ENCODE peak calls at places on chromosomes 16 and 17, in four cellular contexts. G is CD4-positive, alpha-beta T cell; L is right atrium auricular region; A is A549. O is an unnamed sample.

GRCh38 chr17:50046667-50047066 is 9.2 kb upstream of the ITGA3 start:
- DNase-seq in G (no peak), A (no peak), L (no peak), O (no peak)

GRCh38 chr17:29048440-29049360 is 5.8 kb downstream of the PIPOX start:
- DNase-seq in G (no peak), A (no peak), L (no peak), O (no peak)

GRCh38 chr16:85917012-85917411 is 18.1 kb downstream of the IRF8 start:
- DNase-seq in L (no peak), A (no peak), G (no peak), O (no peak)

GRCh38 chr16:28010671-28011070 is 52.8 kb downstream of the GSG1L start:
- DNase-seq in G (no peak), A (no peak), L (no peak), O (no peak)

GRCh38 chr16:27639588-27640276 is 89.8 kb downstream of the KATNIP start:
- DNase-seq in G (no peak), A (peak), L (no peak), O (no peak)

GRCh38 chr16:59042296-59042695 is 308.2 kb upstream of the GOT2 start:
- DNase-seq in A (no peak), G (no peak), L (no peak), O (no peak)

GRCh38 chr17:19336938-19337711 is 25.4 kb downstream of the B9D1 start:
- DNase-seq in L (peak), A (peak), G (no peak), O (no peak)

GRCh38 chr16:46627746-46628145 is 6.6 kb upstream of the SHCBP1 start:
- DNase-seq in L (no peak), A (no peak), G (no peak), O (no peak)

GRCh38 chr17:49388290-49388640 is 26.2 kb upstream of the ZNF652 start:
- DNase-seq in G (peak), L (no peak), A (no peak), O (no peak)

GRCh38 chr16:89076159-89076558 is 17.5 kb upstream of the ACSF3 start:
- DNase-seq in G (no peak), L (no peak), A (no peak), O (no peak)

GRCh38 chr17:2068101-2068518 is 13.2 kb downstream of the HIC1 start:
- DNase-seq in G (no peak), A (no peak), L (no peak), O (no peak)

GRCh38 chr16:81946206-81946605 is 65.1 kb downstream of the SDR42E1 start:
- DNase-seq in A (no peak), L (no peak), G (no peak), O (no peak)

GRCh38 chr17:81511800-81512559 is 619 bp downstream of the ACTG1 start:
- DNase-seq in A (peak), L (no peak), G (no peak), O (peak)

GRCh38 chr16:30761427-30761927 is 385 bp downstream of the CFAP119 start:
- DNase-seq in L (no peak), A (no peak), G (no peak), O (peak)

GRCh38 chr16:21608647-21609328 is 9.4 kb downstream of the METTL9 start:
- DNase-seq in L (no peak), A (no peak), G (no peak), O (no peak)

GRCh38 chr17:29133146-29133713 is 47.0 kb downstream of the MYO18A start:
- DNase-seq in A (peak), L (peak), G (no peak), O (no peak)

GRCh38 chr17:45038771-45039634 is 12.4 kb downstream of the DCAKD start:
- DNase-seq in L (no peak), A (no peak), G (no peak), O (no peak)

GRCh38 chr17:63277629-63278028 is 168.5 kb downstream of the CYB561 start:
- DNase-seq in A (no peak), G (no peak), L (no peak), O (no peak)

GRCh38 chr16:72646615-72647014 is 401.3 kb downstream of the ZFHX3 start:
- DNase-seq in A (no peak), L (no peak), G (no peak), O (no peak)

GRCh38 chr16:2365895-2366294 is 25.4 kb upstream of the ABCA3 start:
- DNase-seq in L (no peak), A (no peak), G (no peak), O (no peak)

GRCh38 chr17:76353599-76354316 is at the start of gene PRPSAP1:
- DNase-seq in A (peak), G (peak), L (peak), O (peak)

GRCh38 chr16:31108035-31108793 is at the start of gene BCKDK:
- DNase-seq in A (peak), L (no peak), G (peak), O (peak)

GRCh38 chr16:46713634-46714033 is 24.2 kb downstream of the ORC6 start:
- DNase-seq in G (no peak), A (no peak), L (no peak), O (no peak)

GRCh38 chr17:8189041-8189710 is 804 bp downstream of the BORCS6 start:
- DNase-seq in L (no peak), G (no peak), A (no peak), O (peak)

GRCh38 chr17:81419333-81419885 is 24.2 kb downstream of the BAHCC1 start:
- DNase-seq in G (no peak), L (peak), A (peak), O (no peak)

GRCh38 chr17:29614345-29615047 is 8.2 kb downstream of the CORO6 start:
- DNase-seq in A (no peak), G (no peak), L (no peak), O (no peak)

GRCh38 chr16:76222087-76222486 is 55.1 kb upstream of the CNTNAP4 start:
- DNase-seq in A (peak), G (no peak), L (no peak), O (no peak)

GRCh38 chr16:15830832-15831451 is 25.9 kb downstream of the MYH11 start:
- DNase-seq in G (no peak), L (no peak), A (no peak), O (no peak)
- H3K27ac ChIP-seq in G (no peak), L (no peak), A (no peak), O (no peak)

DNA sequence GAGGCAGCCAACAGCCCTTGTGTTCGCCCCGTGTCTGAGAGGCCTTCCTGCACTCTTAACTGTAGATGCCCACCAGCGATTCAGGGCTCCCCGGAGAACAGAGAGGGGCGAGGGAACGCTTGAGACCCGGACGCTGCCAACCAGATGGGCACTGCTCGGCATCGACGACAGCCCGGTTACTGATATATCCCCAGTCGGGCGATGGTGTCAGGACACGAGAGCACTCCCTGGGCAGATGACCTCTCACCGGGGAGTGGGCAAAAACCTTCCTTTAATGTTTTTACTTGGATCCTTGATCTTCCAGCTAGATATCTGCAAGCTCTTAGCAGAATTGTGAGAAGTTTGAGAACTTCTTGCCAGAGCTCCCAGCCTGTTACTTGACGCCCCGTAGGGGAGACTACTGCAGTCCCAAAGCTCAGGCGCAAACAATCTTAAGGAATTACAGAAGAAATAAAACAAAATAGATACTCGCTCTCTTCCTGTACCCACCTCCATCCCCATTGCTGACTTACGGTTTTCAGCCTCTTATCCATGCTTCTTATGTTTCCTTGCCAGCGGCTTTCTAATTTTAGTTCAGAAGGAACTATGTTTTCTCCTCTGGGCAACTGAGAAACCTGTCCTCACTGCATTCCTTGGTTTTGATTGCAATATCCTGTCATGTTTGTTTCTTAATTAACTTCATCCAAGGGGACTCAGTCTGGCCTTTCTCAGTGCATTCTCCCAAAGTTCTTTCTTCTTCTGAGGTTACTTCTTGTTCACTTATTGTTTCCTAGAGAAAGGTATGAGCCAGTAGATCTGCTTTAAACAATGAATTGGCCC is 845 bp downstream of the SP2 start:
- DNase-seq in A (no peak), G (no peak), L (peak), O (no peak)
- H3K27ac ChIP-seq in A (peak), G (peak), L (peak), O (peak)

DNA sequence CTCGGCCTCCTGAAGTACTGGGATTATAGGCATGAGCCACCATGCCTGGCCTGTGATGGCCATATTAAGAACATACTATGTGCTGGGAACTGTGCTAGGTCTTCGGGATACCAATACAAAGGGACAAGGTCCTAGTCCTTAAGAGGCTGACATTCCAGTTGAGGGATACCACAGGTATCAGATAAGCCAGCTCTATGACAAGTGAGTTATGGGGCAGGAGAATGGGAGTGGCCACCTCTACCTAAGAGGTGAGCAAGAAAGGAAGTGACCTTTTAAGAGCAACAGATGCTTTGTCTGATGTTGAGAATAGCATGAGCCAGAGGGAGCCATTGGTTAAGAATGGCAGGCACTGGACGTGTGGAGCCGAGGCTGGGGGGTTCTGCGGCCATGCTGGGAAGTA is 27.0 kb downstream of the ADORA2B start:
- DNase-seq in G (no peak), A (no peak), L (no peak), O (no peak)
- H3K27ac ChIP-seq in G (no peak), A (no peak), L (no peak), O (no peak)

DNA sequence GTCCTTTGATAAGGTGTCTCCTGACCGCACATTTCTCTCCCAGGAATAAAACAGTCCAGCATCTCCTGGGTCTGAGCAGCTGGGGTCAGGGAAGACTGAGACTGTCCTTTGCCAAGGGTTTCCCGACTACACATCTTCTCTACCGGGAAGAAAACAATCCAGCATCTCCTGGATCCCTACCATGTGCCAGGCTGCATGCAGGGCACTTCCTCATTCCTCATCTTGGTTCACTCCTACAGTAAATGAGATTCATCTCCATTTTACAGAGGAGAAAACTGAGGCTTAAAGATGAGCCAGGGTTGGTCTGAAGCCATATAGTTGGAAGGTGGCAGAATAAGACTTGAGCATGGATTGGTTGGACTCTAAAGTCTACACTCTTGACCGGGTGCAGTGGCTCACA is 36.7 kb downstream of the NOG start:
- DNase-seq in L (no peak), A (no peak), G (no peak), O (no peak)
- H3K27ac ChIP-seq in L (no peak), A (no peak), G (no peak), O (no peak)

GRCh38 chr17:14203392-14203791 is 33.3 kb downstream of the CDRT15 start:
- DNase-seq in A (no peak), L (no peak), G (peak), O (peak)
- H3K27ac ChIP-seq in A (no peak), L (no peak), G (peak), O (peak)

GRCh38 chr17:71550675-71551074 is 570.1 kb upstream of the SOX9 start:
- DNase-seq in G (no peak), A (no peak), L (no peak), O (no peak)

GRCh38 chr17:71547904-71548303 is 572.9 kb upstream of the SOX9 start:
- DNase-seq in A (no peak), L (no peak), G (no peak), O (no peak)

GRCh38 chr17:71548540-71549190 is 572.2 kb upstream of the SOX9 start:
- DNase-seq in A (no peak), L (no peak), G (no peak), O (no peak)

DNA sequence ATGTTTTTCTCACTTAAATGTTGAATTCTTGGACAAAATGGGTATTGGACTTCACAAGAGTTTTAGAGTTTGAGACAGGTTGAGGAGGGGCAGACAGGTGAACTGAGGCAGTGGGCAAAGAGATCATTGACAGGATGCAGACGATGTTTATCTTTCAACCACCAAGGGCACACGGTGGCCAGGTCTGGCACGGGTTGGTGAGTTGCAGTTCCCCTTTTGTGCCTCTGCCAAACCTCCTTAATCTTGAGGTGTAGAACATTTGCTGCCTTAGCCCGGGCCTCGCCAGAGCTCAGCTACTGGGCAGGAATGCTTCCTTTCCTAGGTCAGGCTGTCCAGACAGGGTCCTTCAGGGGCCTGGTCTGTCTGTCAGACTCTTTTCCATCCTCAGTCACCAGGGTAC is 567.4 kb upstream of the SOX9 start:
- DNase-seq in G (no peak), A (no peak), L (no peak), O (no peak)
- H3K27ac ChIP-seq in G (no peak), A (no peak), L (no peak), O (no peak)

GRCh38 chr17:61305024-61305423 is 94.6 kb upstream of the TBX2 start:
- DNase-seq in A (no peak), G (no peak), L (no peak), O (no peak)

GRCh38 chr17:61303334-61304096 is 96.1 kb upstream of the TBX2 start:
- DNase-seq in G (no peak), A (no peak), L (no peak), O (no peak)

GRCh38 chr17:61299517-61300513 is 99.8 kb upstream of the TBX2 start:
- DNase-seq in G (no peak), A (no peak), L (no peak), O (no peak)

GRCh38 chr17:61306003-61306402 is 93.6 kb upstream of the TBX2 start:
- DNase-seq in G (no peak), A (no peak), L (no peak), O (no peak)

DNA sequence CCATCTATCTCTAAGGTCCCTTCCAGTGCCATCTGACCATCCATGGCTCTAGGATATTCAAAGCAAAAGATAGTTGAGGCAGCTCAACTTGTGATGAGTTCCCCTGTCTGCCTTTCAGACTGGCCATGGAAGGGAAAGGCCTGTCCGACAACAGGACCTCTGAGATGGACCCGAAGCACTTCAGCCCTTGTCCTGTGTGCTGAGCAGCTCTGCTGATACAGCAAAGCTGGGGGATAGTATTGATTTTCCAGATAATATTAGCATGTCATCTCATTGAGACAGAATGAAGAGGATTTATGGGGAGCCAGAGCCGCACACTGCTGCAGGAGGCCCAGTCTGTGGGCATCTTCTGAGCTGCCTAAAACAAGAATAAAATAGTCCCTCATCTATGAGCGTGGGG is 96.7 kb upstream of the TBX2 start:
- DNase-seq in G (no peak), L (no peak), A (no peak), O (no peak)
- H3K27ac ChIP-seq in G (no peak), L (no peak), A (no peak), O (no peak)